ENCODE peak calls at places on chromosomes 5 and 9, in six cellular contexts. D, Z, S, E, A and F are unnamed samples.
A peak's percentile ranks its signal among the peaks of the same experiment; 100 is the strongest.

GRCh38 chr5:59745422-59745863 is 148.1 kb downstream of the PDE4D start:
- DNase-seq in E (no peak), D (peak; percentile 66), Z (peak; percentile 83), S (no peak), A (no peak), F (no peak)

GRCh38 chr9:136832581-136832980 is 9.7 kb upstream of the AJM1 start:
- DNase-seq in E (no peak), S (no peak), A (no peak), Z (no peak), D (no peak), F (no peak)

GRCh38 chr5:17238521-17239041 is 21.1 kb downstream of the BASP1 start:
- DNase-seq in S (no peak), Z (peak; percentile 49), A (no peak), E (no peak), D (peak; percentile 82), F (no peak)

GRCh38 chr9:84368593-84368992 is 28.0 kb upstream of the SLC28A3 start:
- DNase-seq in E (no peak), Z (peak; percentile 8), A (no peak), D (no peak), S (no peak), F (no peak)

GRCh38 chr9:109311281-109311680 is 9.6 kb downstream of the EPB41L4B start:
- DNase-seq in D (peak; percentile 27), S (no peak), A (no peak), Z (no peak), E (no peak), F (no peak)

GRCh38 chr9:30775236-30775635 is 1609.2 kb upstream of the ACO1 start:
- DNase-seq in S (no peak), A (no peak), Z (no peak), D (no peak), E (no peak), F (no peak)

GRCh38 chr9:131260751-131261452 is 15.4 kb downstream of the FAM78A start:
- DNase-seq in S (no peak), A (no peak), Z (no peak), E (no peak), D (no peak), F (no peak)

GRCh38 chr9:133572821-133573361 is 36.3 kb downstream of the FAM163B start:
- DNase-seq in E (no peak), A (no peak), D (no peak), Z (no peak), S (no peak), F (no peak)

GRCh38 chr5:43602818-43603534 is at the start of gene NNT:
- DNase-seq in A (no peak), S (peak; percentile 85), Z (peak; percentile 59), D (peak; percentile 35), E (peak; percentile 50), F (peak; percentile 56)

GRCh38 chr9:588952-589351 is 252.5 kb upstream of the DMRT1 start:
- DNase-seq in Z (no peak), A (no peak), E (no peak), D (no peak), S (no peak), F (no peak)

GRCh38 chr9:591292-591691 is 250.2 kb upstream of the DMRT1 start:
- DNase-seq in E (no peak), S (no peak), Z (no peak), A (no peak), D (no peak), F (no peak)

GRCh38 chr9:592225-592624 is 249.3 kb upstream of the DMRT1 start:
- DNase-seq in D (no peak), Z (no peak), E (no peak), A (no peak), S (no peak), F (no peak)

GRCh38 chr9:592733-593132 is 248.8 kb upstream of the DMRT1 start:
- DNase-seq in D (no peak), S (no peak), E (no peak), Z (no peak), A (no peak), F (no peak)

DNA sequence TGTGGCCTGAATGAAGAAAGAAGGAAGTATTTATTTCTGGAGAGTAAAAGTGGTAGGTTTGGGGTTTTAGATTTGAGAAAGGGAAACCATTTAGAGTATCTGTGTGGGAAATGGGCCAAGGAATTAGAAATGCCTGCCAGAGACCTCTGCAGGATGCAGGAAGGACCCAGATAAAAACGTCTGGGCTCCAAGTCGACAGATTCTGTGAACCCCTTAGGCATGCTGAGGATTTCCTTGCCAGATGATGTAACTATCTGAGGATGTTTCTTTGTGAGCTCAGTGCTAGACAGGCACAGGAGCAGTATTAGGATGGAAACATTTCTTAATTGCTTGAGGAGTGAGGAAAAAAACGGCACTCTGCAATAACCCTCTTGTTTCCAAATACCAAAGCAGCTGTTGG is 251.8 kb upstream of the DMRT1 start:
- DNase-seq in E (no peak), A (no peak), Z (no peak), S (no peak), D (peak; percentile 31), F (no peak)
- H3K14ac ChIP-seq in E (no peak overlapping the region), A (no peak overlapping the region), Z (no peak overlapping the region), S (no peak overlapping the region), D (no peak overlapping the region), F (no peak overlapping the region)

GRCh38 chr9:22078081-22078480 is 69.0 kb upstream of the CDKN2B start:
- DNase-seq in D (no peak), A (no peak), S (no peak), Z (no peak), E (no peak), F (no peak)
- H3K14ac ChIP-seq in D (no peak overlapping the region), A (no peak overlapping the region), S (no peak overlapping the region), Z (no peak overlapping the region), E (no peak overlapping the region), F (no peak overlapping the region)

DNA sequence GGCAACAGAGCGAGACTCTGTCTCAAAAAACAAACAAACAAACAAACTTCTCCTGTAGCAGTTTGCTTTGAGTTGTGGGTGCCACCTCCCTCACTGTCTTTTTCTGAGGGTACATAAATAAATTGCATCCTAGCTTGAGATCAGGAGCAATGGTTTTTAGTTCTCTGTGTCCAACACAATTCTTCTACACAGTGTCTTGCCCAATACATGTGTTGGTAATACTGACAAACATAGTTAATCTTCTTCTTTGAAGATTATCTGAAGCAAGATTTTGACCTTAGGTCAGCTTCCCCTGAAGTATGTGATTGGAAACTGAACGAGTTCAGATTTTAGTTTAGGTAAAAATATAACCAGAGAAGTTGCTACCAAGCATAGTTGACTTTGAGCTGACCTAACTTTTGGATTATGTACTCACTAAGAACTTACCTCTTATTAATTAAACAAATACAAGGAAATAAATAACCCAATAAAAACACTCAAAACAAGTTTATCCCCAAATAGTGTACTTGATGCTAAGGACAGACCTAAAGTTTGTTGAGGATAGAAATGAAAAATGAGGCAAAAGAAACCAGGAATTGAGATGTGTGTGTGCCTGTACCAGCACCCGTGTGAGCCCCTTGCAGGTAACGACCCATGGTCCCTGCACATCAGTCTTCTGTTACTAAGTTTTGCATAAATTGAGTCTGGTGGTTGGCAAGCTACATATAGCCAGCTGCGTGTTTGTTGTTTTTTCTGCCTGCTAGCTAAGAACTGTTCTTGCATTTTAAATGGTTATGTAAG is 16.2 kb downstream of the TJP2 start:
- DNase-seq in D (no peak), A (no peak), S (no peak), E (no peak), Z (no peak), F (no peak)
- H3K14ac ChIP-seq in D (no peak overlapping the region), A (no peak overlapping the region), S (no peak overlapping the region), E (no peak overlapping the region), Z (no peak overlapping the region), F (no peak overlapping the region)

GRCh38 chr5:169256191-169256590 is 44.7 kb downstream of the SLIT3 start:
- DNase-seq in D (no peak), Z (no peak), E (no peak), A (no peak), S (no peak), F (peak; percentile 61)

GRCh38 chr5:169263591-169263990 is 37.3 kb downstream of the SLIT3 start:
- DNase-seq in E (no peak), Z (no peak), D (no peak), S (no peak), A (no peak), F (no peak)

GRCh38 chr5:169253071-169253470 is 47.9 kb downstream of the SLIT3 start:
- DNase-seq in Z (no peak), S (no peak), E (no peak), D (no peak), A (no peak), F (no peak)

DNA sequence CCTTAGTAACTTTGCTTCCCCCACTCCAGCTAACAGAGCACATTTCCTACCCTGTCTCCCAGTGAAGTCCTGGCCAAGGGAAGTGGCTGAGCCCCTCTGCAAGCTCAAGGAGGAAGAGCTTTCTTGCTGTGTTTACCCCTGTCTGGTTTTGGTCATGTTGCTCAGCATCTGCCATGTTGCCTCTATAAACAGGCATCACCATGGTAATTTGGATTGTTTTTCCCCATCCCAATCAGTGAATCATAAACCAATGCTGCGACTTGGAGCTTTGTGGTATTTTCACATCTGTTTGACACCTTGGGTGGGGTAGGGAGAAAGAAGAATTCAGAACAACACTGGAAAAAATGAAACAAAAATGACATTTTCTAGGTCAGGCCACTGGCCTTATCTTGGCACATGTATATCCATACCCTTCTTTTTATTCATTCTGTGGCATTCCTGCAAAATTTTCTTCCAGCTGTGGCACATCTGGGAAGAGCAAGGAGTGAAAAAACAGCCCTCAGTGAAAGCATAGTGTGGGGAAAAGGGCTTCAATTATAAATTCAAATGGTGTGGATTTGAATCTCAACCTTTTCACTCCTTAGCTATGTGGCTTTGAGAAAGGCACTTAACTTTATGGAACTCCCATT is 42.5 kb downstream of the SLIT3 start:
- DNase-seq in Z (no peak), A (no peak), S (no peak), E (no peak), D (no peak), F (peak; percentile 66)
- H3K14ac ChIP-seq in Z (no peak overlapping the region), A (no peak overlapping the region), S (no peak overlapping the region), E (no peak overlapping the region), D (no peak overlapping the region), F (no peak overlapping the region)

GRCh38 chr9:118614011-118614410 is 755.2 kb downstream of the BRINP1 start:
- DNase-seq in Z (no peak), A (no peak), S (no peak), D (no peak), E (no peak), F (no peak)

GRCh38 chr9:118618091-118618490 is 751.1 kb downstream of the BRINP1 start:
- DNase-seq in D (no peak), Z (no peak), A (no peak), S (no peak), E (no peak), F (no peak)

DNA sequence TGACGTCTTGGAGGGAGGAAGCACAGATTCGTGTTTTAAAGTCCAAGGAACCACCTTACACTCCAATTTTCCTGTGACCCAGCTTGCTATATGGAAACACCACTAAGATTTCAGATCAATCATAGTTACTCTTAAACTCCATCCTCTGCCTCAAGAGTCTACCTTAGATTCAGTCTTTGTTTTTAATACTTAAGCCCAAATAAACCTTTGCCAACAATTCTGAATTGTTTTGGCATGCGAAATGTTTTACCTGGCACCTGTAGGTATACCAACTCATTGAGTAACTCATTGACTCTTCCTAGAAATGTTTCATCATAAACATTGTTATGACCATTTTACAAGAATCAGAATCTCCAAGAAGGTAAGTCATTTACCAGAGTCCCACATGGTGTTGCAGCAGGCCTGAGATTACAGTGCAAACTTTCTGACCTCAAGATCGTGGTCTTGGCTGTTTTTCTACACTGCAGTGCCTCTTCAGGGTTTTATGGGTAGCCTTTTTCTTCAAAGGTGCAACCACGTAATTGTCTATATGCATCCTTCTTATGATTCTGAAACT is 750.4 kb downstream of the BRINP1 start:
- DNase-seq in D (no peak), E (no peak), A (no peak), S (no peak), Z (no peak), F (no peak)
- H3K14ac ChIP-seq in D (no peak overlapping the region), E (no peak overlapping the region), A (no peak overlapping the region), S (no peak overlapping the region), Z (no peak overlapping the region), F (no peak overlapping the region)